ENCODE peak calls at places on chromosomes 16 and 17, in eight cellular contexts. V is Caki2, A is NCI-H1694 treated with DMSO at 0.1 percent for 48 hours, S is T-cell, N is fibroblast of gingiva, J is heart right ventricle, K is AG10803, T is SK-N-SH. U is an unnamed sample.

GRCh38 chr17:72677714-72678390 is 414.6 kb downstream of the SLC39A11 start:
- DNase-seq in V (no peak), A (no peak), S (no peak), N (no peak), J (no peak), K (peak; percentile 27), T (no peak), U (no peak)

GRCh38 chr17:1607971-1608320 is 20.7 kb downstream of the SLC43A2 start:
- DNase-seq in V (no peak), A (no peak), S (no peak), N (no peak), J (no peak), K (no peak), T (no peak), U (peak; percentile 0)

GRCh38 chr17:4949321-4950074 is 1.2 kb upstream of the PFN1 start:
- DNase-seq in V (peak; percentile 83), A (peak; percentile 43), S (peak; percentile 65), N (peak; percentile 69), J (peak; percentile 75), K (peak; percentile 65), T (peak; percentile 64), U (peak; percentile 68)

GRCh38 chr17:40063915-40064531 is 1.3 kb downstream of the THRA start:
- DNase-seq in V (no peak), A (no peak), S (no peak), N (no peak), J (no peak), K (no peak), T (no peak), U (no peak)

GRCh38 chr17:39485555-39485954 is 24.3 kb downstream of the CDK12 start:
- DNase-seq in V (peak; percentile 71), A (no peak), S (no peak), N (peak; percentile 95), J (no peak), K (peak; percentile 98), T (no peak), U (no peak)

GRCh38 chr17:12821376-12821940 is 32.2 kb downstream of the ARHGAP44 start:
- DNase-seq in V (no peak), A (no peak), S (no peak), N (no peak), J (no peak), K (no peak), T (no peak), U (no peak)

GRCh38 chr17:60388742-60389141 is 3.2 kb downstream of the USP32 start:
- DNase-seq in V (no peak), A (no peak), S (no peak), N (no peak), J (no peak), K (no peak), T (no peak), U (peak; percentile 41)

GRCh38 chr17:41516828-41517283 is 1.8 kb downstream of the KRT15 start:
- DNase-seq in V (no peak), A (no peak), S (no peak), N (no peak), J (no peak), K (no peak), T (no peak), U (no peak)

GRCh38 chr16:52861614-52862022 is 191.1 kb downstream of the CHD9NB start:
- DNase-seq in V (peak; percentile 2), A (peak; percentile 73), S (no peak), N (no peak), J (no peak), K (no peak), T (peak; percentile 5), U (peak; percentile 71)

GRCh38 chr17:74851612-74852236 is 8.0 kb downstream of the GRIN2C start:
- DNase-seq in V (no peak), A (no peak), S (no peak), N (no peak), J (no peak), K (no peak), T (no peak), U (peak; percentile 25)

GRCh38 chr17:47776330-47777197 is 43.5 kb downstream of the TBX21 start:
- DNase-seq in V (peak; percentile 34), A (peak; percentile 45), S (no peak), N (peak; percentile 21), J (no peak), K (peak; percentile 46), T (peak; percentile 81), U (peak; percentile 66)

GRCh38 chr16:4624827-4625616 is 396 bp downstream of the MGRN1 start:
- DNase-seq in V (no peak), A (no peak), S (peak; percentile 50), N (peak; percentile 59), J (peak; percentile 67), K (peak; percentile 72), T (no peak), U (peak; percentile 86)

GRCh38 chr16:70663524-70664324 is 17.4 kb downstream of the IL34 start:
- DNase-seq in V (no peak), A (no peak), S (no peak), N (no peak), J (no peak), K (no peak), T (peak; percentile 36), U (no peak)

GRCh38 chr16:4404247-4404966 is 12.0 kb downstream of the CORO7 start:
- DNase-seq in V (peak; percentile 45), A (peak; percentile 51), S (no peak), N (no peak), J (no peak), K (no peak), T (peak; percentile 80), U (peak; percentile 96)

GRCh38 chr17:44557653-44558285 is 485 bp downstream of the FZD2 start:
- DNase-seq in V (no peak), A (no peak), S (no peak), N (peak; percentile 56), J (peak; percentile 48), K (peak; percentile 66), T (peak; percentile 79), U (peak; percentile 64)

GRCh38 chr17:20214807-20215206 is 205.6 kb downstream of the SPECC1 start:
- DNase-seq in V (no peak), A (no peak), S (no peak), N (no peak), J (no peak), K (no peak), T (no peak), U (no peak)

GRCh38 chr17:37841232-37841631 is 83.0 kb upstream of the TBC1D3K start:
- DNase-seq in V (no peak), A (no peak), S (no peak), N (no peak), J (no peak), K (no peak), T (no peak), U (no peak)

GRCh38 chr16:49604602-49605001 is 231.0 kb downstream of the C16orf78 start:
- DNase-seq in V (no peak), A (no peak), S (no peak), N (no peak), J (no peak), K (no peak), T (no peak), U (no peak)